ENCODE peak calls at places on chromosomes 3 and 15, in seven cellular contexts. G is hippocampal formation, E is anterior cingulate cortex, W is HT1080, A is iris pigment epithelial cell, M is mucosa of gallbladder, R is stomach. H is an unnamed sample.

GRCh38 chr15:59148160-59148810 is 43.3 kb downstream of the CCNB2 start:
- DNase-seq in G (no peak), E (no peak), W (no peak), A (peak), M (no peak), R (no peak), H (no peak)

GRCh38 chr15:68609618-68610017 is 30.8 kb downstream of the CORO2B start:
- DNase-seq in G (no peak), E (no peak), W (no peak), A (no peak), M (peak), R (no peak), H (no peak)

GRCh38 chr3:141795719-141796435 is 32.7 kb downstream of the GRK7 start:
- DNase-seq in G (no peak), E (no peak), W (no peak), A (peak), M (peak), R (no peak), H (no peak)

GRCh38 chr3:126682046-126682445 is 22.0 kb upstream of the CHCHD6 start:
- DNase-seq in G (no peak), E (no peak), W (no peak), A (no peak), M (no peak), R (no peak), H (no peak)

GRCh38 chr3:107217161-107217560 is 160.1 kb upstream of the CCDC54 start:
- DNase-seq in G (no peak), E (no peak), W (peak), A (peak), M (no peak), R (no peak), H (no peak)

GRCh38 chr15:48680841-48681240 is 35.3 kb upstream of the FBN1 start:
- DNase-seq in G (no peak), E (no peak), W (peak), A (peak), M (no peak), R (no peak), H (no peak)

GRCh38 chr3:185397676-185398075 is 34.7 kb downstream of the MAP3K13 start:
- DNase-seq in G (no peak), E (peak), W (no peak), A (no peak), M (no peak), R (no peak), H (no peak)

GRCh38 chr15:57943766-57944165 is 121.7 kb downstream of the ALDH1A2 start:
- DNase-seq in G (no peak), E (no peak), W (no peak), A (no peak), M (no peak), R (no peak), H (no peak)

GRCh38 chr3:56987238-56987932 is 73.1 kb upstream of the SPATA12 start:
- DNase-seq in G (no peak), E (no peak), W (peak), A (no peak), M (no peak), R (no peak), H (no peak)

GRCh38 chr3:100311011-100311410 is 23.5 kb upstream of the NIT2 start:
- DNase-seq in G (no peak), E (no peak), W (no peak), A (no peak), M (no peak), R (no peak), H (no peak)

GRCh38 chr3:13192471-13193213 is 119.4 kb upstream of the IQSEC1 start:
- DNase-seq in G (no peak), E (no peak), W (no peak), A (peak), M (no peak), R (no peak), H (no peak)

GRCh38 chr15:68843425-68844311 is 23.0 kb upstream of the ANP32A start:
- DNase-seq in G (no peak), E (no peak), W (no peak), A (peak), M (no peak), R (no peak), H (no peak)

GRCh38 chr15:82081904-82082810 is 36.3 kb upstream of the MEX3B start:
- DNase-seq in G (no peak), E (no peak), W (peak), A (peak), M (no peak), R (no peak), H (no peak)

GRCh38 chr3:189714991-189715961 is 84.1 kb downstream of the TP63 start:
- DNase-seq in G (no peak), E (no peak), W (peak), A (peak), M (no peak), R (no peak), H (peak)

GRCh38 chr3:134320749-134321148 is 53.5 kb downstream of the AMOTL2 start:
- DNase-seq in G (no peak), E (no peak), W (peak), A (peak), M (no peak), R (peak), H (no peak)

GRCh38 chr3:51896607-51897305 is 6.4 kb downstream of the IQCF1 start:
- DNase-seq in G (no peak), E (no peak), W (peak), A (no peak), M (no peak), R (no peak), H (no peak)

GRCh38 chr3:160885791-160886286 is 129.8 kb downstream of the PPM1L start:
- DNase-seq in G (no peak), E (no peak), W (peak), A (peak), M (peak), R (peak), H (peak)

GRCh38 chr15:89958107-89958805 is 42.9 kb upstream of the ZNF710 start:
- DNase-seq in G (no peak), E (no peak), W (no peak), A (no peak), M (peak), R (peak), H (no peak)

GRCh38 chr15:65829150-65829764 is 37.2 kb upstream of the DENND4A start:
- DNase-seq in G (peak), E (no peak), W (no peak), A (peak), M (no peak), R (no peak), H (no peak)

GRCh38 chr15:70008697-70009285 is 88.9 kb downstream of the TLE3 start:
- DNase-seq in G (no peak), E (no peak), W (no peak), A (no peak), M (no peak), R (no peak), H (no peak)

GRCh38 chr3:77142636-77143035 is 102.7 kb downstream of the ROBO2 start:
- DNase-seq in G (no peak), E (no peak), W (no peak), A (no peak), M (no peak), R (no peak), H (no peak)